ENCODE peak calls at places on chromosomes 16 and 17, in four cellular contexts. Q is thoracic aorta, I is T-helper 17 cell, R is endothelial cell. U is an unnamed sample.

GRCh38 chr17:76191891-76192290 is 48.4 kb downstream of the RNF157 start:
- DNase-seq in Q (no peak), R (no peak), I (no peak), U (no peak)

GRCh38 chr17:246226-246625 is 64.8 kb upstream of the DOC2B start:
- DNase-seq in R (no peak), Q (no peak), I (no peak), U (no peak)

GRCh38 chr16:80084163-80084562 is 456.6 kb upstream of the DYNLRB2 start:
- DNase-seq in I (no peak), Q (no peak), R (no peak), U (no peak)

GRCh38 chr17:46851029-46851741 is at the start of gene WNT9B:
- DNase-seq in Q (no peak), R (peak; percentile 32), I (no peak), U (no peak)

GRCh38 chr16:12587170-12587569 is 216.5 kb downstream of the CPPED1 start:
- DNase-seq in R (no peak), I (no peak), Q (no peak), U (peak; percentile 0)

GRCh38 chr17:75773808-75774470 is 8.9 kb upstream of the GALK1 start:
- DNase-seq in R (no peak), I (no peak), Q (no peak), U (no peak)

GRCh38 chr17:49447603-49448325 is 33.1 kb upstream of the PHB1 start:
- DNase-seq in R (no peak), Q (no peak), I (no peak), U (no peak)

GRCh38 chr17:76414334-76415295 is 30.2 kb downstream of the SPHK1 start:
- DNase-seq in I (no peak), R (no peak), Q (peak; percentile 11), U (no peak)

GRCh38 chr17:4850236-4850635 is 17.1 kb downstream of the MINK1 start:
- DNase-seq in I (no peak), R (no peak), Q (no peak), U (no peak)

GRCh38 chr17:29726721-29727252 is 104.1 kb upstream of the CORO6 start:
- DNase-seq in Q (no peak), I (no peak), R (peak; percentile 14), U (peak; percentile 72)

GRCh38 chr17:81665205-81666091 is 957 bp downstream of the OXLD1 start:
- DNase-seq in Q (no peak), R (no peak), I (no peak), U (no peak)

GRCh38 chr17:38428643-38429371 is 543 bp downstream of the ARHGAP23 start:
- DNase-seq in R (peak; percentile 66), I (no peak), Q (no peak), U (peak; percentile 48)

GRCh38 chr16:67758966-67759365 is 39.9 kb upstream of the GFOD2 start:
- DNase-seq in I (no peak), Q (no peak), R (no peak), U (no peak)

GRCh38 chr17:48627242-48627597 is 1.1 kb upstream of the HOXB9 start:
- DNase-seq in I (no peak), R (no peak), Q (no peak), U (no peak)

GRCh38 chr16:14056970-14057369 is 14.1 kb upstream of the MRTFB start:
- DNase-seq in I (no peak), Q (no peak), R (no peak), U (no peak)

GRCh38 chr17:82410014-82410716 is 8.0 kb upstream of the HEXD start:
- DNase-seq in Q (no peak), R (no peak), I (no peak), U (no peak)

GRCh38 chr16:51419768-51420167 is 268.7 kb upstream of the SALL1 start:
- DNase-seq in Q (no peak), R (no peak), I (no peak), U (no peak)

GRCh38 chr17:2282297-2282873 is 21.2 kb downstream of the SMG6 start:
- DNase-seq in Q (no peak), R (no peak), I (no peak), U (peak; percentile 50)

GRCh38 chr17:47895254-47895855 is 681 bp upstream of the SP2 start:
- DNase-seq in I (no peak), R (no peak), Q (no peak), U (peak; percentile 23)

GRCh38 chr16:75048546-75048945 is 49.7 kb downstream of the ZNRF1 start:
- DNase-seq in I (no peak), Q (no peak), R (no peak), U (no peak)

GRCh38 chr17:76266244-76266938 is 1.2 kb downstream of the UBALD2 start:
- DNase-seq in Q (no peak), R (no peak), I (no peak), U (no peak)

GRCh38 chr16:31129568-31130335 is 5.8 kb downstream of the PRSS8 start:
- DNase-seq in I (no peak), Q (no peak), R (no peak), U (no peak)

GRCh38 chr16:11949527-11949926 is 7.7 kb upstream of the NPIPB2 start:
- DNase-seq in Q (no peak), R (peak; percentile 40), I (no peak), U (no peak)

GRCh38 chr17:65371702-65372101 is 189.7 kb downstream of the AXIN2 start:
- DNase-seq in I (no peak), Q (no peak), R (no peak), U (no peak)

GRCh38 chr16:11224096-11224893 is 31.7 kb downstream of the SOCS1 start:
- DNase-seq in R (no peak), I (peak; percentile 30), Q (peak; percentile 13), U (no peak)

GRCh38 chr17:62625184-62625869 is 2.1 kb upstream of the MRC2 start:
- DNase-seq in Q (no peak), I (no peak), R (no peak), U (no peak)

GRCh38 chr17:48335858-48336500 is 94.0 kb downstream of the SKAP1 start:
- DNase-seq in Q (no peak), I (no peak), R (no peak), U (peak; percentile 44)

GRCh38 chr16:72666267-72666666 is 381.7 kb downstream of the ZFHX3 start:
- DNase-seq in I (no peak), Q (no peak), R (no peak), U (no peak)

GRCh38 chr16:80176114-80176513 is 364.7 kb upstream of the DYNLRB2 start:
- DNase-seq in I (no peak), Q (no peak), R (no peak), U (peak; percentile 11)

GRCh38 chr16:53999841-54000240 is 286.7 kb downstream of the IRX3 start:
- DNase-seq in R (no peak), Q (no peak), I (no peak), U (no peak)

GRCh38 chr17:31394544-31394943 is 3.1 kb downstream of the RAB11FIP4 start:
- DNase-seq in Q (no peak), I (no peak), R (peak; percentile 81), U (peak; percentile 39)

GRCh38 chr17:38405654-38406053 is 22.6 kb upstream of the ARHGAP23 start:
- DNase-seq in I (no peak), R (no peak), Q (no peak), U (no peak)

GRCh38 chr16:57600048-57600835 is 28.2 kb upstream of the ADGRG1 start:
- DNase-seq in R (peak; percentile 72), Q (no peak), I (no peak), U (peak; percentile 32)

GRCh38 chr16:72241930-72242329 is 70.0 kb upstream of the PMFBP1 start:
- DNase-seq in I (no peak), Q (no peak), R (peak; percentile 25), U (peak; percentile 63)

GRCh38 chr16:67673712-67674580 is 7.3 kb downstream of the C16orf86 start:
- DNase-seq in R (peak; percentile 43), Q (no peak), I (no peak), U (no peak)

GRCh38 chr16:85270365-85270764 is 158.1 kb upstream of the CIBAR2 start:
- DNase-seq in R (no peak), Q (no peak), I (no peak), U (no peak)

GRCh38 chr17:68759343-68760140 is 158.4 kb upstream of the FAM20A start:
- DNase-seq in R (peak; percentile 75), I (no peak), Q (peak; percentile 83), U (peak; percentile 89)

GRCh38 chr17:3794890-3795757 is 5.9 kb downstream of the ITGAE start:
- DNase-seq in I (peak; percentile 48), Q (no peak), R (no peak), U (peak; percentile 55)

GRCh38 chr17:50396261-50397110 is 837 bp downstream of the LRRC59 start:
- DNase-seq in Q (peak; percentile 18), R (no peak), I (no peak), U (peak; percentile 37)

U was measured in kidney glomerular epithelial cell.